ENCODE peak calls at places on chromosomes 3 and 15, in nine cellular contexts. E, U, K, D, R, W, C, S and G are unnamed samples.

GRCh38 chr15:83158393-83158792 is 49.2 kb downstream of the HDGFL3 start:
- DNase-seq in E (no peak), U (peak), K (no peak), D (no peak), R (no peak), W (no peak), C (no peak), S (no peak), G (no peak)

GRCh38 chr3:157081681-157082210 is 78.2 kb downstream of the CCNL1 start:
- DNase-seq in E (no peak), U (peak), K (peak), D (no peak), R (peak), W (peak), C (peak), S (peak), G (peak)

GRCh38 chr3:138296639-138297038 is 33.0 kb downstream of the NME9 start:
- DNase-seq in E (no peak), U (no peak), K (no peak), D (no peak), R (no peak), W (no peak), C (no peak), S (no peak), G (no peak)

GRCh38 chr3:44862221-44862637 is 517 bp downstream of the TMEM42 start:
- DNase-seq in E (no peak), U (peak), K (no peak), D (peak), R (peak), W (no peak), C (no peak), S (no peak), G (peak)

GRCh38 chr3:50165388-50166308 is 10.5 kb downstream of the SEMA3F start:
- DNase-seq in E (no peak), U (no peak), K (no peak), D (no peak), R (no peak), W (no peak), C (no peak), S (no peak), G (peak)

GRCh38 chr3:133296315-133296917 is 103.4 kb upstream of the BFSP2 start:
- DNase-seq in E (no peak), U (no peak), K (no peak), D (no peak), R (no peak), W (no peak), C (no peak), S (no peak), G (no peak)

GRCh38 chr3:119702530-119703527 is at the start of gene CFAP91:
- DNase-seq in E (peak), U (peak), K (peak), D (peak), R (peak), W (peak), C (no peak), S (peak), G (peak)

GRCh38 chr15:81152339-81152738 is 18.3 kb downstream of the CFAP161 start:
- DNase-seq in E (no peak), U (no peak), K (no peak), D (no peak), R (no peak), W (no peak), C (no peak), S (no peak), G (no peak)

GRCh38 chr3:191330309-191330712 is at the start of gene UTS2B:
- DNase-seq in E (no peak), U (no peak), K (no peak), D (peak), R (no peak), W (no peak), C (no peak), S (no peak), G (no peak)

GRCh38 chr3:27910456-27910855 is 188.3 kb upstream of the EOMES start:
- DNase-seq in E (no peak), U (no peak), K (no peak), D (no peak), R (no peak), W (no peak), C (no peak), S (no peak), G (peak)

GRCh38 chr15:85013785-85014184 is 32.1 kb downstream of the PDE8A start:
- DNase-seq in E (no peak), U (no peak), K (no peak), D (no peak), R (no peak), W (no peak), C (no peak), S (no peak), G (no peak)

GRCh38 chr3:186090884-186091283 is 18.0 kb downstream of the ETV5 start:
- DNase-seq in E (no peak), U (no peak), K (no peak), D (no peak), R (no peak), W (no peak), C (no peak), S (no peak), G (no peak)

GRCh38 chr15:62928242-62928995 is 114.1 kb upstream of the TPM1 start:
- DNase-seq in E (no peak), U (peak), K (no peak), D (no peak), R (no peak), W (no peak), C (no peak), S (no peak), G (no peak)

GRCh38 chr3:110343945-110344344 is 727.7 kb upstream of the NECTIN3 start:
- DNase-seq in E (no peak), U (no peak), K (no peak), D (no peak), R (no peak), W (no peak), C (no peak), S (no peak), G (no peak)